ENCODE peak calls at places on chromosome 9, in seven cellular contexts. W is breast epithelium, O is transverse colon, N is spleen, G is GM23338, C is HCT116, F is stomach. E is an unnamed sample. For H3K4me1, the result is how much of the 10 kb centered on the place peaks cover.

GRCh38 chr9:124527781-124528180 is 20.6 kb upstream of the NR5A1 start:
- DNase-seq in W (no peak), C (no peak), G (no peak), O (no peak), N (no peak), F (no peak), E (no peak)

GRCh38 chr9:129270903-129271431 is 92.9 kb upstream of the IER5L start:
- DNase-seq in W (no peak), C (no peak), N (peak), F (no peak), O (peak), G (no peak), E (no peak)

GRCh38 chr9:20356392-20357206 is 265.7 kb downstream of the MLLT3 start:
- DNase-seq in N (no peak), W (peak), O (peak), G (peak), C (peak), F (peak), E (no peak)

GRCh38 chr9:138066049-138066448 is 188.5 kb downstream of the CACNA1B start:
- DNase-seq in F (no peak), C (no peak), W (no peak), G (peak), O (no peak), N (peak), E (no peak)

GRCh38 chr9:114001410-114001685 is 76.8 kb downstream of the AMBP start:
- DNase-seq in N (no peak), G (no peak), C (no peak), F (peak), W (no peak), O (no peak), E (no peak)

GRCh38 chr9:129422032-129422842 is 198.7 kb downstream of the C9orf50 start:
- DNase-seq in G (no peak), N (no peak), F (no peak), C (no peak), O (no peak), W (no peak), E (no peak)

GRCh38 chr9:70983723-70984280 is 137.6 kb downstream of the TRPM3 start:
- DNase-seq in N (no peak), F (no peak), G (no peak), O (no peak), W (no peak), C (no peak), E (no peak)

GRCh38 chr9:26462751-26463150 is 429.9 kb downstream of the CAAP1 start:
- DNase-seq in F (no peak), C (no peak), W (no peak), O (no peak), G (no peak), N (no peak), E (no peak)

GRCh38 chr9:95852059-95853032 is 23.1 kb upstream of the ERCC6L2 start:
- DNase-seq in C (no peak), N (no peak), O (no peak), W (no peak), G (no peak), F (no peak), E (no peak)

GRCh38 chr9:21679432-21679831 is 123.0 kb upstream of the MTAP start:
- DNase-seq in G (no peak), N (no peak), W (no peak), C (no peak), O (no peak), F (no peak), E (no peak)

GRCh38 chr9:111970827-111971226 is 74.2 kb downstream of the UGCG start:
- DNase-seq in G (no peak), C (no peak), F (no peak), N (no peak), O (no peak), W (peak), E (no peak)

GRCh38 chr9:108351571-108351970 is 504.2 kb downstream of the ACTL7B start:
- DNase-seq in W (no peak), O (no peak), G (no peak), F (no peak), C (no peak), N (no peak), E (no peak)

GRCh38 chr9:129630967-129631672 is 5.2 kb downstream of the NTMT1 start:
- DNase-seq in O (no peak), W (no peak), G (no peak), N (no peak), C (no peak), F (no peak), E (no peak)

GRCh38 chr9:71609453-71609840 is 158.9 kb downstream of the CEMIP2 start:
- DNase-seq in F (no peak), W (no peak), O (no peak), G (no peak), C (no peak), N (no peak), E (no peak)

GRCh38 chr9:115235221-115235620 is 117.3 kb upstream of the TNC start:
- DNase-seq in F (no peak), O (no peak), N (no peak), W (no peak), C (no peak), G (no peak), E (no peak)

GRCh38 chr9:37271679-37272078 is 150.8 kb upstream of the GRHPR start:
- DNase-seq in W (no peak), O (no peak), N (no peak), F (no peak), G (no peak), C (no peak), E (no peak)

GRCh38 chr9:109907400-109907799 is 127.4 kb downstream of the PALM2AKAP2 start:
- DNase-seq in G (no peak), F (no peak), W (no peak), N (no peak), C (no peak), O (peak), E (no peak)

GRCh38 chr9:100197553-100197952 is 98.5 kb downstream of the INVS start:
- DNase-seq in F (no peak), W (no peak), N (no peak), C (no peak), O (no peak), G (no peak), E (no peak)

GRCh38 chr9:86352440-86353106 is 1.6 kb downstream of the TUT7 start:
- DNase-seq in C (no peak), G (no peak), W (no peak), N (no peak), F (no peak), O (no peak), E (no peak)

GRCh38 chr9:126755325-126755875 is 49.4 kb upstream of the ZBTB43 start:
- DNase-seq in W (no peak), F (no peak), O (no peak), N (no peak), G (no peak), C (no peak), E (peak)

GRCh38 chr9:133666387-133666786 is 30.2 kb downstream of the DBH start:
- DNase-seq in F (no peak), N (no peak), C (no peak), W (no peak), G (no peak), O (no peak), E (no peak)

GRCh38 chr9:136616948-136617695 is 45.6 kb upstream of the EGFL7 start:
- DNase-seq in W (no peak), C (no peak), N (no peak), O (no peak), G (no peak), F (no peak), E (no peak)

GRCh38 chr9:97570899-97571298 is 62.3 kb downstream of the TSTD2 start:
- DNase-seq in O (no peak), G (no peak), C (no peak), W (no peak), F (no peak), N (peak), E (no peak)

GRCh38 chr9:116383956-116384355 is 230.4 kb downstream of the PAPPA start:
- DNase-seq in W (no peak), O (no peak), F (no peak), G (no peak), C (no peak), N (no peak), E (no peak)

GRCh38 chr9:37337301-37337905 is 85.1 kb upstream of the GRHPR start:
- DNase-seq in O (no peak), G (no peak), W (no peak), C (no peak), F (no peak), N (no peak), E (no peak)

GRCh38 chr9:21853414-21853813 is 51.0 kb downstream of the MTAP start:
- DNase-seq in G (no peak), W (no peak), F (peak), O (no peak), C (no peak), N (no peak), E (no peak)

GRCh38 chr9:95511952-95512750 is 4.6 kb downstream of the PTCH1 start:
- DNase-seq in N (no peak), C (no peak), W (no peak), O (no peak), G (peak), F (no peak), E (no peak)

GRCh38 chr9:23341346-23341745 is 484.7 kb downstream of the ELAVL2 start:
- DNase-seq in W (no peak), F (no peak), C (no peak), G (no peak), O (no peak), N (no peak), E (no peak)

GRCh38 chr9:71384343-71384742 is 262.9 kb upstream of the TRPM3 start:
- DNase-seq in N (no peak), C (no peak), O (no peak), G (peak), F (no peak), W (no peak), E (no peak)

GRCh38 chr9:116905131-116905724 is 218.1 kb downstream of the TRIM32 start:
- DNase-seq in C (no peak), N (no peak), F (no peak), O (no peak), G (peak), W (no peak), E (no peak)

GRCh38 chr9:16085167-16085718 is 532.4 kb downstream of the CCDC171 start:
- DNase-seq in O (no peak), N (no peak), W (no peak), C (no peak), G (no peak), F (no peak), E (no peak)

GRCh38 chr9:88322906-88323566 is 65.2 kb upstream of the SPIN1 start:
- DNase-seq in C (no peak), W (no peak), O (peak), F (no peak), G (no peak), N (no peak), E (no peak)

GRCh38 chr9:16145196-16145950 is 592.5 kb downstream of the CCDC171 start:
- DNase-seq in W (no peak), G (no peak), N (no peak), C (no peak), F (no peak), O (no peak), E (no peak)

GRCh38 chr9:96553070-96553469 is 66.6 kb downstream of the CDC14B start:
- DNase-seq in O (no peak), W (no peak), G (no peak), C (no peak), F (no peak), N (no peak), E (no peak)

GRCh38 chr9:114619205-114619758 is 8.2 kb downstream of the TMEM268 start:
- DNase-seq in W (no peak), G (no peak), F (peak), O (no peak), C (no peak), N (no peak), E (no peak)

GRCh38 chr9:133113928-133114351 is 7.1 kb downstream of the RALGDS start:
- DNase-seq in F (no peak), N (peak), W (no peak), C (no peak), O (no peak), G (no peak), E (no peak)

GRCh38 chr9:127790094-127790855 is 4.4 kb downstream of the CDK9 start:
- DNase-seq in F (no peak), O (no peak), W (no peak), G (no peak), N (no peak), C (no peak), E (no peak)

GRCh38 chr9:127791085-127791484 is 5.3 kb downstream of the CDK9 start:
- DNase-seq in W (no peak), F (no peak), N (no peak), G (no peak), O (no peak), C (no peak), E (no peak)

GRCh38 chr9:127794001-127794791 is 8.4 kb downstream of the CDK9 start:
- DNase-seq in N (no peak), O (no peak), W (no peak), C (no peak), G (no peak), F (peak), E (no peak)

GRCh38 chr9:127793093-127793708 is 7.4 kb downstream of the CDK9 start:
- DNase-seq in N (no peak), G (no peak), F (peak), O (no peak), C (no peak), W (no peak), E (no peak)

GRCh38 chr9:127792417-127793031 is 6.7 kb downstream of the CDK9 start:
- DNase-seq in O (no peak), W (no peak), G (no peak), F (no peak), N (no peak), C (no peak), E (no peak)
- TF ChIP-seq POLR2AphosphoS5 in O (no peak), W (no peak), G (no peak), F (no peak), N (peak), C (no peak), E (no peak)

GRCh38 chr9:123020796-123021195 is 12.7 kb upstream of the GPR21 start:
- DNase-seq in O (no peak), G (no peak), C (no peak), W (no peak), F (no peak), N (no peak), E (no peak)
- TF ChIP-seq CTCF in O (no peak), G (no peak), C (no peak), W (no peak), F (no peak), N (no peak), E (no peak)

DNA sequence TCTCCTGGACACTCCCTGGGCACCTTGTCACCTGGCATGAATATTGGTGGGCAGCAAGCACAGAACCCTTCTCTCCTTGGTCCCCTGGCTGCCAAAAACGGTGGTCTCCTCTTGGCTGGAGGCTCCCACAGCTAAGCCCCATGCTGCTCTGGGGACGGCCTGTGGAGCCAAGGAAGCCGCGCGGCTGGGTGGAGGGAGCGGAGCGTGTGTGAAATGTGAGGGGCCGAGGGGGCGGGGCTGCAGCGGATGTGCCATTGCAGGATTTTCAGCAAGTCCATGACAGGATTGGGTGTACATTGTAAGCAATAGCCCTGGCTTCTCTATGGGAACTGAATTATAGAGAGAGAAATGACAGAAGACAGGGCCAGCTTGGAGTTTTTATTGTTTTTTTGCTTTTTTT is 336.5 kb downstream of the DIRAS2 start:
- DNase-seq in O (no peak), F (no peak), W (no peak), C (no peak), N (no peak), G (no peak), E (no peak)
- H3K4me1 ChIP-seq in O (under half), F (under half), W (under half), C (under half), N (under half), G (under half), E (under half)

DNA sequence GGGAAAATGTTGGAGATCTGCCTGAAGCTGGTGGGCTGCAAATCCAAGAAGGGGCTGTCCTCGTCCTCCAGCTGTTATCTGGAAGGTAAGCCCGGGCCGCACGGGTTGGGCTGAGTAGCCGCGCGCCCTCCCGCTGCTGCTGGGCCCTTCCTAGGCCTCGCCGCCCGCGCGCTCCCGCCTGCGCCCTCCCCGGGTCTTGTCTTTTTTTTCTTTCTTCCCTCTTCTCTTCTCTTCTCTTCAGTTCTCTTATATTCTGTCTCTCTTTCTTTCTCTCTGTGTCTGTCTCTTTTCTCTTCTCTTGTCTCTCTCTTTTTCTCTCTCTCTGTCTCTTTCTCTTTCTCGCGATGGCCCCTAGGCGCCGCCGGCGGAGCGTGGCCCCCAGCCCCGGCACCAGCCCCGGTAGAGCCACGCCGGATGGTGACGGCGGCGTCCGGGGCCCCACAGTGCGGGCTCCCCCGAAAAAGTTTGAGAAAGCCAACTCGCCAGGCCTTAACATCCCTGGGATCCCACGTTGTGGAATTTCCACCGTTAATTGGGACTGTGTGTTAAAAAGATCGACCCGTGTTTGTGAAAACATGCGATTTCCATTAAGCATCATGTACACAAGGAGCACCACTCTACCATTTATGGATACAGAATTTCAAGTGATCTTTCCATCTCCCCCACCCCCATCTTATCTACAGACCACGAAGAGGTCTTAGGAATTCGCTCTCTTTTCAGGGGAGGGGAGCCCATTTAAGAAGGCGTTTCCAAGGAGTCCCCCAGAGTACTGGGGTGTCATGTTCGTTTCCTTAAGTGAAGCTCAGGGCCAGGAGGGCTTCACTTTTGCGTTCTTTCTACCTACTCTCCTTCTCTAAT is 616 bp downstream of the ABL1 start:
- DNase-seq in G (peak), N (peak), O (peak), W (no peak), F (peak), C (no peak), E (no peak)
- TF ChIP-seq POLR2AphosphoS5 in G (no peak), N (no peak), O (no peak), W (no peak), F (no peak), C (no peak), E (no peak)

DNA sequence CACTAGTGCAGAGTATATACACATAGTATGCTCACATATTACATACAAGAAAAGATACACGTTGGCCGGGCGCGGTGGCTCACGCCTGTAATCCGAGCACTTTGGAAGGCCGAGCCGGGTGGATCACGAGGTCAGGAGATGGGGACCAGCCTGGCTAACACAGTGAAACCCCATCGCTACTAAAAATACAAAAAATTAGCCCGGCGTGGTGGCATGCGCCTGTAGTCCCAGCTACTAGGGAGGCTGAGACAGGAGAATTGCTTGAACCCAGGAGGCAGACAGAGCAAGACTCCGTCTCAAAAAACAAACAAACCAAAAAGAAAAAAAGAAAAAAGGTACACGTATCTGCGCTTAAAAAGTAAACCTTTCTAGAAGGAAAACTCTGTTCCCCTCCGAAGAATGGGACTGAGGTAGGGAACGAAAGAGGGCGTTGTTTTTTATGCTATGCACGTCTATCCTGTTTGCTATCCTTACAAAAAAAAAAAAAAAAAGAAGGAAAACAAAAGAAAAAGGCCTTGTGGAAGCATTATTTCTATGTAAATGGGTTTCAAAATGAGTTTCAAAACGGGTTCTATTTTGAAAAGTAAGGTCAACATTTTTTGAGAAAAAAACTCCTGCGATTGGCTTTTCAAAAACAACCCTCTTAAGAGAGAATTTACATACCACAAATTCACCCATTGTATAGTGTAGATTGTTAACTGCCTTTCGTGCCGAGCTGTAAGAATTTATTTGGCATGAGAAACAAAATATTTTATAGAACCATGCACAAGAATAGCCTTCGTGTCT is 1.2 kb downstream of the AK3 start:
- DNase-seq in C (no peak), W (no peak), N (no peak), F (peak), G (peak), O (peak), E (no peak)
- TF ChIP-seq CTCF in C (no peak), W (no peak), N (no peak), F (no peak), G (peak), O (no peak), E (no peak)

GRCh38 chr9:93226819-93227218 is 42.9 kb downstream of the WNK2 start:
- DNase-seq in C (no peak), N (no peak), F (no peak), W (no peak), O (peak), G (no peak), E (no peak)
- H3K4me1 ChIP-seq in C (under half), N (under half), F (under half), W (under half), O (half or more), G (under half), E (half or more)